ENCODE peak calls at places on chromosomes 12 and 14, in four cellular contexts. T, N, A and G are unnamed samples.

GRCh38 chr12:119988440-119988787 is 622 bp upstream of the BICDL1 start:
- DNase-seq in T (peak; percentile 59), A (no peak), N (no peak), G (no peak)

GRCh38 chr12:14416658-14417057 is 51.2 kb downstream of the ATF7IP start:
- DNase-seq in A (no peak), N (no peak), T (no peak), G (peak; percentile 33)

GRCh38 chr12:164207-164606 is 49.8 kb downstream of the SLC6A12 start:
- DNase-seq in A (peak; percentile 30), N (no peak), T (no peak), G (no peak)

GRCh38 chr14:95614335-95614734 is 71.9 kb upstream of the TCL1B start:
- DNase-seq in A (no peak), N (no peak), T (no peak), G (no peak)

GRCh38 chr14:28294834-28295440 is 471.6 kb upstream of the FOXG1 start:
- DNase-seq in T (no peak), A (no peak), N (no peak), G (peak; percentile 27)

GRCh38 chr12:75779891-75780501 is 251.6 kb downstream of the PHLDA1 start:
- DNase-seq in A (no peak), T (no peak), N (no peak), G (no peak)

GRCh38 chr12:31431721-31432120 is 105.8 kb upstream of the SINHCAF start:
- DNase-seq in T (no peak), A (no peak), N (no peak), G (peak; percentile 15)

GRCh38 chr14:86166541-86166940 is 636.6 kb downstream of the FLRT2 start:
- DNase-seq in T (no peak), A (no peak), N (no peak), G (no peak)

GRCh38 chr12:95805864-95806669 is 15.5 kb upstream of the NTN4 start:
- DNase-seq in T (peak; percentile 89), N (no peak), A (no peak), G (no peak)

GRCh38 chr12:120183211-120183631 is 11.3 kb downstream of the GCN1 start:
- DNase-seq in T (no peak), A (no peak), N (no peak), G (no peak)

GRCh38 chr14:96122496-96122895 is 82.1 kb upstream of the BDKRB2 start:
- DNase-seq in T (no peak), N (no peak), A (no peak), G (no peak)

GRCh38 chr12:54460317-54460935 is 13.0 kb downstream of the GTSF1 start:
- DNase-seq in A (no peak), T (no peak), N (no peak), G (no peak)

GRCh38 chr12:130281157-130281799 is 56.4 kb upstream of the PIWIL1 start:
- DNase-seq in A (peak; percentile 65), T (peak; percentile 25), N (peak; percentile 68), G (no peak)

GRCh38 chr12:12788131-12788530 is 2.7 kb downstream of the APOLD1 start:
- DNase-seq in A (no peak), T (no peak), N (no peak), G (no peak)

GRCh38 chr14:104948736-104949031 is 24.0 kb downstream of the PLD4 start:
- DNase-seq in T (no peak), A (no peak), N (no peak), G (no peak)
- TF ChIP-seq HMGXB4 in T (no peak), A (no peak), N (no peak), G (no peak)

GRCh38 chr14:73452341-73453191 is 5.8 kb downstream of the NUMB start:
- DNase-seq in N (no peak), T (no peak), A (no peak), G (no peak)
- TF ChIP-seq HMGXB4 in N (no peak), T (no peak), A (no peak), G (no peak)

GRCh38 chr14:61948376-61948775 is 186.2 kb downstream of the SNAPC1 start:
- DNase-seq in T (no peak), A (no peak), N (no peak), G (no peak)

GRCh38 chr14:61953602-61954001 is 191.4 kb downstream of the SNAPC1 start:
- DNase-seq in N (no peak), T (no peak), A (no peak), G (no peak)

GRCh38 chr14:61950340-61950739 is 188.1 kb downstream of the SNAPC1 start:
- DNase-seq in A (no peak), T (no peak), N (no peak), G (no peak)
- TF ChIP-seq HMGXB4 in A (no peak), T (no peak), N (no peak), G (no peak)

DNA sequence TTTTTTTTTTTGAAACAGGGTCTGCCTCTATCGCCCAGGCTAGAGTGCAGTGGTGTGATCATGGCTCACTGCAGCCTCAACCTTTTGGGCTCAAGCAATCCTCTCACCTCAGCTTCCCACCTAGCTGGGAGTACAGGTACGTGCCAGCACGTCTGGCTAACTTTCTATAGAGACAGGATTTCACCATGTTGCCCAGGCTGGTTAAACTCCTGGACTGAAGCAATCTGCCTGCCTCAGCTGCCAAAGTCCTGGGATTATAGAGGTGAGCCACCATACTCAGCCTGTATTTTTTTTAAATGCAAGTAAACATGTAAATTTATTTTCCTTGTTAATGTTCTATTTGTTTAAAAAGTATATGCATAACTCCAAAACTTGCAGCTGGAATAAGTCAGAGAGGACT is 80.4 kb downstream of the EEA1 start:
- DNase-seq in T (no peak), A (no peak), N (no peak), G (no peak)
- TF ChIP-seq HMGXB4 in T (no peak), A (no peak), N (no peak), G (no peak)